ENCODE peak calls at places on chromosomes 1 and 21, in four cellular contexts. One of them, this sample, is unnamed.

GRCh38 chr1:94654031-94654430 is 112.5 kb upstream of the F3 start:
- DNase-seq in astrocyte of the cerebellum: no peak
- DNase-seq in neural progenitor cell: no peak
- DNase-seq in H9: no peak
- DNase-seq in this sample: peak; percentile 64

GRCh38 chr1:162992945-162993344 is 76.2 kb upstream of the RGS4 start:
- DNase-seq in astrocyte of the cerebellum: no peak
- DNase-seq in neural progenitor cell: no peak
- DNase-seq in H9: no peak
- DNase-seq in this sample: no peak

GRCh38 chr1:210397252-210397651 is 68.5 kb downstream of the HHAT start:
- DNase-seq in astrocyte of the cerebellum: peak; percentile 16
- DNase-seq in neural progenitor cell: no peak
- DNase-seq in H9: no peak
- DNase-seq in this sample: no peak

GRCh38 chr1:201594575-201595245 is 55.8 kb downstream of the NAV1 start:
- DNase-seq in astrocyte of the cerebellum: no peak
- DNase-seq in neural progenitor cell: peak; percentile 82
- DNase-seq in H9: peak; percentile 76
- DNase-seq in this sample: peak; percentile 60

GRCh38 chr1:156445789-156446263 is 54.7 kb downstream of the MEF2D start:
- DNase-seq in astrocyte of the cerebellum: peak; percentile 55
- DNase-seq in neural progenitor cell: peak; percentile 89
- DNase-seq in H9: peak; percentile 93
- DNase-seq in this sample: peak; percentile 91

GRCh38 chr1:102954576-102954975 is 153.7 kb downstream of the COL11A1 start:
- DNase-seq in astrocyte of the cerebellum: no peak
- DNase-seq in neural progenitor cell: no peak
- DNase-seq in H9: no peak
- DNase-seq in this sample: no peak

GRCh38 chr1:224544711-224545110 is 71.4 kb upstream of the CNIH3 start:
- DNase-seq in astrocyte of the cerebellum: no peak
- DNase-seq in neural progenitor cell: no peak
- DNase-seq in H9: no peak
- DNase-seq in this sample: no peak

GRCh38 chr1:32200226-32201010 is at the start of gene CCDC28B:
- DNase-seq in astrocyte of the cerebellum: no peak
- DNase-seq in neural progenitor cell: peak; percentile 81
- DNase-seq in H9: peak; percentile 86
- DNase-seq in this sample: peak; percentile 66

GRCh38 chr1:158037876-158038359 is 44.5 kb downstream of the KIRREL1 start:
- DNase-seq in astrocyte of the cerebellum: no peak
- DNase-seq in neural progenitor cell: no peak
- DNase-seq in H9: no peak
- DNase-seq in this sample: peak; percentile 93

GRCh38 chr1:86068841-86069756 is 87.5 kb downstream of the COL24A1 start:
- DNase-seq in astrocyte of the cerebellum: peak; percentile 36
- DNase-seq in neural progenitor cell: no peak
- DNase-seq in H9: no peak
- DNase-seq in this sample: peak; percentile 55

GRCh38 chr1:243946946-243947345 is 96.9 kb upstream of the AKT3 start:
- DNase-seq in astrocyte of the cerebellum: no peak
- DNase-seq in neural progenitor cell: peak; percentile 59
- DNase-seq in H9: peak; percentile 76
- DNase-seq in this sample: peak; percentile 55

GRCh38 chr1:156310962-156311361 is 11.9 kb upstream of the VHLL start:
- DNase-seq in astrocyte of the cerebellum: no peak
- DNase-seq in neural progenitor cell: no peak
- DNase-seq in H9: no peak
- DNase-seq in this sample: peak; percentile 96

GRCh38 chr21:16205527-16205926 is 475.7 kb downstream of the USP25 start:
- DNase-seq in astrocyte of the cerebellum: no peak
- DNase-seq in neural progenitor cell: no peak
- DNase-seq in H9: no peak
- DNase-seq in this sample: no peak

GRCh38 chr1:67674260-67675011 is 10.6 kb upstream of the GADD45A start:
- DNase-seq in astrocyte of the cerebellum: no peak
- DNase-seq in neural progenitor cell: peak; percentile 43
- DNase-seq in H9: no peak
- DNase-seq in this sample: no peak

GRCh38 chr1:226110249-226111108 is 48.0 kb downstream of the H3-3A start:
- DNase-seq in astrocyte of the cerebellum: no peak
- DNase-seq in neural progenitor cell: peak; percentile 69
- DNase-seq in H9: peak; percentile 55
- DNase-seq in this sample: peak; percentile 82

GRCh38 chr21:21230672-21231071 is 232.5 kb downstream of the NCAM2 start:
- DNase-seq in astrocyte of the cerebellum: peak; percentile 18
- DNase-seq in neural progenitor cell: peak; percentile 16
- DNase-seq in H9: no peak
- DNase-seq in this sample: peak; percentile 68

GRCh38 chr21:33015091-33015490 is 10.6 kb upstream of the OLIG2 start:
- DNase-seq in astrocyte of the cerebellum: no peak
- DNase-seq in neural progenitor cell: no peak
- DNase-seq in H9: no peak
- DNase-seq in this sample: no peak

GRCh38 chr1:43464840-43465693 is 11.3 kb upstream of the HYI start:
- DNase-seq in astrocyte of the cerebellum: no peak
- DNase-seq in neural progenitor cell: no peak
- DNase-seq in H9: no peak
- DNase-seq in this sample: no peak

GRCh38 chr1:236457775-236458174 is 63.7 kb downstream of the EDARADD start:
- DNase-seq in astrocyte of the cerebellum: no peak
- DNase-seq in neural progenitor cell: no peak
- DNase-seq in H9: no peak
- DNase-seq in this sample: no peak

DNA sequence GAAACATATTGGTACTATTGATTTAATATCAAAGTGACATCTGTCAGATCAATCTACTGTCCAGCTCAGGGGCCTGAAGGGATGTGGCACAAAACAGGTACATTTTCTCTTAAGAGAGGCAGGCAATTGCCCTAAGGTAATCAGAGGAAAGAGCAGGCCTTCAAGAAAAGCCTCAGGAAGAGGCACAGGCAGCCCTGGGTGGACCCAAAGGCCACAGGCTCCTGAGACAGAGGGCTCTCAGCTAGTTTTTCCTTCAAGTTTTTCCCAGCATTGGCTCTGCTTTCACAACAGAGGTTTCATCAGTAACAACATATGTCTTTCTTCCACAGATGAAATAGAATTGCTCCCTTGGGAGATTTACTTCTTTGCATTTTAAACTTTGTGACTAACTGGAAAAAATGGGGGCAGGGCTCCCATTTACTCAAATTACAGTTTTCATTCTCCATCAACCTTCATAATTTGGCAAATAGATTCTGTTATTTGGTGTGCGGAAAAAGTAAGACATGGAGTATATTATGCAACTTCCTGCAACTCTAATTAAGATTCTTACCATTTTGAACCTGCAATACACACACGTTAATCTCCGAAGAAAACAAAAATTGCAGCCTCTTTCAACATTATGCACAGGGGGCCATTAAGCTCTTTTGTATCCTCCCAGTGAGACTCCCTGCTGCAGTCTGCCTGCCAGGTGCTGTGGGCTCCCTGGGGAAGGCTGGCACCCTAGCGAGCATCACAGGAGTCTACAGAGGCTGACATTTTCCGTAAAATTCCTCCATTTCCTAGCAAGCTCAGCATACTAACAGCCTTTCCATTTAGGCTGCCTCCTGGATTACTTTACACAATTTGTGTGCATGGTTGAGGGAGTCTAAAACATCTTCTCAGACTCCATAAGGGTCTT is 282.3 kb downstream of the USH2A start:
- DNase-seq in astrocyte of the cerebellum: no peak
- DNase-seq in neural progenitor cell: peak; percentile 4
- DNase-seq in H9: peak; percentile 40
- DNase-seq in this sample: no peak
- TF ChIP-seq CTCF in astrocyte of the cerebellum: no peak
- TF ChIP-seq CTCF in neural progenitor cell: no peak
- TF ChIP-seq CTCF in H9: no peak
- TF ChIP-seq CTCF in this sample: no peak

GRCh38 chr1:45116820-45117219 is 89.6 kb downstream of the ZSWIM5 start:
- DNase-seq in astrocyte of the cerebellum: no peak
- DNase-seq in neural progenitor cell: no peak
- DNase-seq in H9: no peak
- DNase-seq in this sample: no peak
- TF ChIP-seq CTCF in astrocyte of the cerebellum: no peak
- TF ChIP-seq CTCF in neural progenitor cell: no peak
- TF ChIP-seq CTCF in H9: no peak
- TF ChIP-seq CTCF in this sample: no peak

GRCh38 chr1:153355445-153356071 is 2.1 kb upstream of the S100A9 start:
- DNase-seq in astrocyte of the cerebellum: no peak
- DNase-seq in neural progenitor cell: peak; percentile 59
- DNase-seq in H9: peak; percentile 86
- DNase-seq in this sample: peak; percentile 94
- TF ChIP-seq CTCF in astrocyte of the cerebellum: peak; percentile 40
- TF ChIP-seq CTCF in neural progenitor cell: peak; percentile 52
- TF ChIP-seq CTCF in H9: peak; percentile 76
- TF ChIP-seq CTCF in this sample: peak; percentile 97

GRCh38 chr1:25208561-25209222 is 23.6 kb downstream of the SYF2 start:
- DNase-seq in astrocyte of the cerebellum: no peak
- DNase-seq in neural progenitor cell: no peak
- DNase-seq in H9: no peak
- DNase-seq in this sample: no peak

GRCh38 chr1:25201006-25201405 is 31.3 kb downstream of the SYF2 start:
- DNase-seq in astrocyte of the cerebellum: no peak
- DNase-seq in neural progenitor cell: no peak
- DNase-seq in H9: no peak
- DNase-seq in this sample: no peak

GRCh38 chr1:25208127-25208526 is 24.2 kb downstream of the SYF2 start:
- DNase-seq in astrocyte of the cerebellum: no peak
- DNase-seq in neural progenitor cell: no peak
- DNase-seq in H9: no peak
- DNase-seq in this sample: no peak

GRCh38 chr1:25206201-25206600 is 26.1 kb downstream of the SYF2 start:
- DNase-seq in astrocyte of the cerebellum: no peak
- DNase-seq in neural progenitor cell: no peak
- DNase-seq in H9: no peak
- DNase-seq in this sample: no peak

GRCh38 chr1:25204797-25205441 is 27.4 kb downstream of the SYF2 start:
- DNase-seq in astrocyte of the cerebellum: peak; percentile 40
- DNase-seq in neural progenitor cell: peak; percentile 70
- DNase-seq in H9: no peak
- DNase-seq in this sample: peak; percentile 51
- TF ChIP-seq CTCF in astrocyte of the cerebellum: peak; percentile 66
- TF ChIP-seq CTCF in neural progenitor cell: peak; percentile 90
- TF ChIP-seq CTCF in H9: peak; percentile 89
- TF ChIP-seq CTCF in this sample: peak; percentile 66

DNA sequence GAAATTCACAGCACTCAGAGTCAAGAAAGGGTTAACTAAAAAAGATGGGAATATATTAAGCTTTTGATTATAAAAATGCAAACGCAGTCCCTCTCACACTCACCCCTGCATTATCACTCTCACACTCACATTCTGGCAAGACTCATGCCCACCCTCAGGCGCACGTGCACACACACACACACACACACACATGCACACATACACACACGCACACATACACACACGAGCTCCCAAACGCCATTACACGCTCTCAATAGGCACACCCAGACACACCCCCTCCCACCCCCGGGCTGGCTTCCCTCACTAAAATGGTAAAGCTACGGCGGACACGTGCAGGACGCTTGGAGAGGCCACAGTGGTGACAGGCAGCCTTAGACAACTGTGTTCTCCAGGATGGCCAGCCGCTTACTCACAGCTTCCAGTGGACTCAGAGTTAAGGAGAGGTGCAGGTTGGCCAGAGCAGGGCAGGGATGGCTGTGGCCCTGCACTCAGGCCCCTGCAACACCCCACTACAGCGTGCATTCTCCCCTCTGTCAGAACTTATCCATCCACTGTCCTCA is 10.1 kb downstream of the MATN1 start:
- DNase-seq in astrocyte of the cerebellum: no peak
- DNase-seq in neural progenitor cell: no peak
- DNase-seq in H9: no peak
- DNase-seq in this sample: no peak
- TF ChIP-seq CTCF in astrocyte of the cerebellum: no peak
- TF ChIP-seq CTCF in neural progenitor cell: no peak
- TF ChIP-seq CTCF in H9: no peak
- TF ChIP-seq CTCF in this sample: no peak

GRCh38 chr1:116929961-116930592 is 20.4 kb downstream of the PTGFRN start:
- DNase-seq in astrocyte of the cerebellum: no peak
- DNase-seq in neural progenitor cell: no peak
- DNase-seq in H9: no peak
- DNase-seq in this sample: no peak

GRCh38 chr1:116933586-116934515 is 24.1 kb downstream of the PTGFRN start:
- DNase-seq in astrocyte of the cerebellum: no peak
- DNase-seq in neural progenitor cell: no peak
- DNase-seq in H9: no peak
- DNase-seq in this sample: no peak

GRCh38 chr1:116931016-116931918 is 21.6 kb downstream of the PTGFRN start:
- DNase-seq in astrocyte of the cerebellum: no peak
- DNase-seq in neural progenitor cell: no peak
- DNase-seq in H9: no peak
- DNase-seq in this sample: no peak

DNA sequence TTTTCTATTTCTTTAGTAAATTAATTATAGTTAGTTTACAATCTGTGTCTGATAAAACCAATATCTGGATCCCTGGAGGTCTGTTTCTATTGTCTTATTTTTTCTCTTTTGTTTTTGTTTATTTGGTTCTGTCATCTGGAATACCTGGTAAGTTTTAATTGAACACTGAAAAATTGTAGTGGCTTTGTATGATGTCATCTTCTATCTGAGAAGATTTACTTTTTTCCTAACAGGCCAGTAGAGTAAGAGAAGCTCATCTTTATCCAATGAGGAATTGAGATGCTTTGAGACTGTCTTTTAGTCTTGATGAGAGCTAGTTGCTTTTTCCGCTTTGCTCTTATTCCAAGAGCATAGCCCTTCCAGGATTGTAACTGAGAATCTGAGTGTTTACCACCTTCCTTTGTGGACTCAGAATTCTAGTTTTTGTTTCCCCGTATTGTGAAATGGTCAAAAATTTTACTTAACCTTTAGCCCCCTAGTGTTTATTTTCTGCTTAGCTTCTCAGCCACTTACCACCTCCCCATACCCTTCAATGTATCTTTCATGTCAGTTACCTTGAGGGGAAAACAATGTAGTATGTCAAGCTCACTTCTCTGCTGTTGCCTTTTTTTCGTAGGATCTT is 25.0 kb downstream of the PTGFRN start:
- DNase-seq in astrocyte of the cerebellum: no peak
- DNase-seq in neural progenitor cell: no peak
- DNase-seq in H9: no peak
- DNase-seq in this sample: no peak
- TF ChIP-seq CTCF in astrocyte of the cerebellum: peak; percentile 33
- TF ChIP-seq CTCF in neural progenitor cell: peak; percentile 57
- TF ChIP-seq CTCF in H9: peak; percentile 71
- TF ChIP-seq CTCF in this sample: peak; percentile 19

DNA sequence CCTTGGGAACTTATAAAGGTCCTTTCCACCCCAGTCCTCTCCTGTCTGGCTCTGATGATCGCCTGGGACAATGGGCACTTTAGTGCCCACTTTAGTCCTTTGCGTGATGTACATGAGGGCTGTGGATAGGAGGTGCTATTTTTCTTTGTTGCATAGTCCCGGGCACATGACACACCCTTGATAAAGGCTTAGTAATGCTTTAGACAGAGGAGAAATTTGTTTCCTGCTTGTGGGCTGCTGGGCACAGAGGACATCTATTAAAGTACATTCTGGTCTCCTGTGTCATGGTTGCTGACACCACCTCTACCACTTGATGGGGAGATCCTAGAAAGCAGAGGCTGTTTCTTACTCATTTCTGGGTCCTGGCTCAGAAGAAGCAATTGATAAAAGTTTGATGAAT is 5.4 kb upstream of the KNCN start:
- DNase-seq in astrocyte of the cerebellum: no peak
- DNase-seq in neural progenitor cell: no peak
- DNase-seq in H9: no peak
- DNase-seq in this sample: peak; percentile 38
- TF ChIP-seq CTCF in astrocyte of the cerebellum: no peak
- TF ChIP-seq CTCF in neural progenitor cell: no peak
- TF ChIP-seq CTCF in H9: no peak
- TF ChIP-seq CTCF in this sample: no peak